ENCODE peak calls at places on chromosome 22, in seven cellular contexts. B is lower lobe of right lung, N is GM23248, R is DND-41, M is tibial artery, H is right lobe of liver, W is fibroblast of lung. K is an unnamed sample.

GRCh38 chr22:45246060-45246985 is 5.6 kb upstream of the KIAA0930 start:
- DNase-seq in N (peak; percentile 95), M (no peak), B (no peak), H (peak; percentile 90), W (peak; percentile 99), R (no peak), K (peak; percentile 76)

GRCh38 chr22:26286091-26286780 is 117.0 kb downstream of the SEZ6L start:
- DNase-seq in W (no peak), R (no peak), M (no peak), H (no peak), B (no peak), N (peak; percentile 6), K (no peak)

GRCh38 chr22:36351921-36352774 is 35.6 kb downstream of the MYH9 start:
- DNase-seq in W (peak; percentile 59), H (peak; percentile 92), B (peak; percentile 61), N (no peak), R (no peak), M (peak; percentile 86), K (no peak)

GRCh38 chr22:50622723-50623327 is 5.1 kb downstream of the ARSA start:
- DNase-seq in N (no peak), M (no peak), H (peak; percentile 91), R (no peak), B (no peak), W (no peak), K (no peak)

GRCh38 chr22:25759825-25760231 is 17.8 kb downstream of the MYO18B start:
- DNase-seq in H (no peak), B (no peak), M (no peak), W (peak; percentile 99), R (no peak), N (peak; percentile 93), K (no peak)

GRCh38 chr22:34462795-34463194 is 542.5 kb upstream of the LARGE1 start:
- DNase-seq in N (no peak), M (no peak), B (no peak), R (no peak), W (no peak), H (no peak), K (no peak)

GRCh38 chr22:50304528-50305392 is 2.7 kb downstream of the PLXNB2 start:
- DNase-seq in W (peak; percentile 62), N (peak; percentile 69), H (no peak), B (peak; percentile 75), M (peak; percentile 92), R (no peak), K (no peak)

GRCh38 chr22:40036126-40036525 is 41.4 kb downstream of the FAM83F start:
- DNase-seq in N (no peak), B (no peak), W (no peak), H (peak; percentile 37), M (no peak), R (no peak), K (no peak)

GRCh38 chr22:33678523-33678922 is 241.8 kb downstream of the LARGE1 start:
- DNase-seq in N (peak; percentile 47), B (no peak), H (no peak), M (no peak), W (no peak), R (no peak), K (no peak)

GRCh38 chr22:30270841-30271240 is 4.2 kb upstream of the OSM start:
- DNase-seq in R (no peak), B (peak; percentile 90), W (peak; percentile 78), N (no peak), M (peak; percentile 89), H (peak; percentile 77), K (peak; percentile 80)

GRCh38 chr22:24104307-24105017 is 76.8 kb upstream of the SUSD2 start:
- DNase-seq in M (peak; percentile 57), H (no peak), R (no peak), N (no peak), W (no peak), B (peak; percentile 25), K (no peak)

GRCh38 chr22:41672780-41673509 is 15.7 kb downstream of the SNU13 start:
- DNase-seq in N (peak; percentile 49), M (no peak), W (no peak), R (no peak), H (no peak), B (no peak), K (no peak)

GRCh38 chr22:25840883-25841282 is 98.9 kb downstream of the MYO18B start:
- DNase-seq in M (no peak), R (no peak), N (no peak), H (no peak), W (no peak), B (no peak), K (no peak)

GRCh38 chr22:40273319-40273718 is 73.0 kb upstream of the ADSL start:
- DNase-seq in H (no peak), B (no peak), M (no peak), N (no peak), W (no peak), R (no peak), K (no peak)

GRCh38 chr22:39360242-39360641 is 10.5 kb downstream of the SYNGR1 start:
- DNase-seq in H (no peak), N (no peak), M (no peak), B (no peak), W (no peak), R (no peak), K (no peak)

GRCh38 chr22:24865508-24865907 is 59.5 kb downstream of the SGSM1 start:
- DNase-seq in R (no peak), B (no peak), N (no peak), W (no peak), M (no peak), H (no peak), K (no peak)

GRCh38 chr22:41288245-41288946 is 2.4 kb upstream of the RANGAP1 start:
- DNase-seq in N (peak; percentile 82), H (peak; percentile 57), B (no peak), M (no peak), W (peak; percentile 84), R (no peak), K (no peak)

DNA sequence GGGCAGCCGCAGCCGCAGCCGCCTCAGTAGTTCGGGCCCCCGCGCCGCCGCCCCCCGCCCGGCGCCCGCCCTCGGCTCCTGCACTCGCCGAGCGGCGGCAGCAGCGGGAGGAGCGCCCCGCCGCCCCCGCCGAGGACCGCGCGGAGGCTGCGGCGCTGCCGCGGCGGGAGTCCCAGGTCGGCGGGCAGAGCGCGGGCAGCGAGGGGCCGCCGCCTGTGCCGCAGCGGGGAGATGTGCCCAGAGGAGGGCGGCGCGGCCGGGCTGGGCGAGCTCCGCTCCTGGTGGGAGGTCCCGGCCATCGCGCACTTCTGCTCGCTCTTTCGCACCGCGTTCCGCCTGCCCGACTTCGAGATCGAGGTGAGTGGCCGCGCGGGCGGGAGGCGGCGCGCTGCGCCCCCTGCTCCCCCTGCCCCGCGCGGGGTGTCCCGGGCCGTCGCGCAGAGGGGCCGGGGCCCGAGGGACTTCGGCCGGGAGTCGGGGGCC is 334 bp downstream of the CECR2 start:
- DNase-seq in H (peak; percentile 72), R (no peak), N (peak; percentile 4), M (no peak), B (peak; percentile 68), W (no peak), K (no peak)
- H3K27me3 ChIP-seq in H (no peaks in the 10 kb centered on the region), R (peaks cover 36% of the 10 kb centered on the region), N (peaks cover 60% of the 10 kb centered on the region), M (peaks cover 75% of the 10 kb centered on the region), B (peaks cover 24% of the 10 kb centered on the region), W (peaks cover 31% of the 10 kb centered on the region), K (no peaks in the 10 kb centered on the region)

GRCh38 chr22:11613898-11614755 is 3913.9 kb upstream of the OR11H1 start:
- DNase-seq in H (no peak), B (no peak), M (no peak), N (no peak), R (no peak), W (no peak), K (no peak)
- H3K9me3 ChIP-seq in H (no peaks in the 10 kb centered on the region), B (peaks cover 29% of the 10 kb centered on the region), M (peaks cover 16% of the 10 kb centered on the region), N (no peaks in the 10 kb centered on the region), R (peaks cover 11% of the 10 kb centered on the region), W (no peaks in the 10 kb centered on the region), K (no peaks in the 10 kb centered on the region)

GRCh38 chr22:21845558-21846452 is 21.6 kb downstream of the MAPK1 start:
- DNase-seq in M (no peak), R (no peak), W (no peak), H (no peak), B (no peak), N (no peak), K (no peak)

GRCh38 chr22:21841422-21841821 is 26.0 kb downstream of the MAPK1 start:
- DNase-seq in R (no peak), N (no peak), M (no peak), H (no peak), W (no peak), B (no peak), K (no peak)

GRCh38 chr22:21840236-21840823 is 27.1 kb downstream of the MAPK1 start:
- DNase-seq in H (no peak), N (no peak), M (no peak), R (no peak), W (no peak), B (no peak), K (no peak)

GRCh38 chr22:21839765-21840140 is 27.7 kb downstream of the MAPK1 start:
- DNase-seq in N (no peak), W (no peak), M (no peak), R (no peak), B (no peak), H (no peak), K (no peak)

GRCh38 chr22:21842946-21843345 is 24.5 kb downstream of the MAPK1 start:
- DNase-seq in N (no peak), R (no peak), M (no peak), W (no peak), B (no peak), H (no peak), K (no peak)
- H3K27me3 ChIP-seq in N (no peaks in the 10 kb centered on the region), R (no peaks in the 10 kb centered on the region), M (no peaks in the 10 kb centered on the region), W (no peaks in the 10 kb centered on the region), B (no peaks in the 10 kb centered on the region), H (no peaks in the 10 kb centered on the region), K (no peaks in the 10 kb centered on the region)

DNA sequence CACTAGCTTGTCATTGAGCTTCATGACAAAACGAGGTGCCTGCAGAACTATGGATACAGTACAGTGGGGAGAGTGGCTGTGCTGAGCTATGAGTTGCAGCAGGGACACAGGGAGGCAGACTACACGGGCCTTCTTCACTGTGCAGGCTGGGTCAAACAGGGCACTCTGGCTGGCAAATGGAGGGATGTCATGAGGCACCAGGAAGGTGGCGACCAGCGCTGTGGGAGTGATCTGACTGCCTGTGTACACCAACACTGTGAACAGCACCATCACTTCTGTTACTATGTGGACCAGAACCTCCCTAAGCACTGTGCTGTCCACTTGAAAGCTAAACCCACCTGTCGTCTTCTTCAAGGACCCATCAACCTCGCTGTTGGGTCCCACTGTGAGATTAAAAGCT is 3.1 kb downstream of the PKDREJ start:
- DNase-seq in R (no peak), M (no peak), W (no peak), H (no peak), B (no peak), N (no peak), K (no peak)
- H3K9me3 ChIP-seq in R (peaks cover 4% of the 10 kb centered on the region), M (peaks cover 12% of the 10 kb centered on the region), W (no peaks in the 10 kb centered on the region), H (no peaks in the 10 kb centered on the region), B (no peaks in the 10 kb centered on the region), N (no peaks in the 10 kb centered on the region), K (no peaks in the 10 kb centered on the region)

K was measured in right atrium auricular region.